ENCODE peak calls at places on chromosomes 3 and 15, in six cellular contexts. One of them, this sample, is unnamed.

GRCh38 chr3:126021702-126022101 is 52.7 kb downstream of the ROPN1B start:
- DNase-seq in memory B cell: no peak
- DNase-seq in iris pigment epithelial cell: no peak
- DNase-seq in pancreas: no peak
- DNase-seq in AML-193: no peak
- DNase-seq in HAP-1: no peak
- DNase-seq in this sample: no peak

GRCh38 chr3:180048108-180048507 is 11.4 kb upstream of the PEX5L start:
- DNase-seq in pancreas: no peak
- DNase-seq in AML-193: peak
- DNase-seq in memory B cell: no peak
- DNase-seq in HAP-1: no peak
- DNase-seq in iris pigment epithelial cell: no peak
- DNase-seq in this sample: no peak

GRCh38 chr15:31263751-31264533 is 62.7 kb upstream of the KLF13 start:
- DNase-seq in AML-193: peak
- DNase-seq in pancreas: peak
- DNase-seq in iris pigment epithelial cell: no peak
- DNase-seq in memory B cell: peak
- DNase-seq in HAP-1: no peak
- DNase-seq in this sample: peak

GRCh38 chr3:49912787-49913375 is 9.2 kb upstream of the MST1R start:
- DNase-seq in pancreas: no peak
- DNase-seq in HAP-1: no peak
- DNase-seq in iris pigment epithelial cell: no peak
- DNase-seq in AML-193: no peak
- DNase-seq in memory B cell: no peak
- DNase-seq in this sample: no peak

GRCh38 chr3:37816271-37816670 is 45.4 kb upstream of the CTDSPL start:
- DNase-seq in pancreas: no peak
- DNase-seq in HAP-1: no peak
- DNase-seq in memory B cell: no peak
- DNase-seq in iris pigment epithelial cell: no peak
- DNase-seq in AML-193: no peak
- DNase-seq in this sample: no peak

GRCh38 chr3:142244056-142244455 is 18.7 kb upstream of the GK5 start:
- DNase-seq in HAP-1: no peak
- DNase-seq in pancreas: no peak
- DNase-seq in iris pigment epithelial cell: no peak
- DNase-seq in memory B cell: no peak
- DNase-seq in AML-193: no peak
- DNase-seq in this sample: no peak

GRCh38 chr15:68416158-68416535 is 15.8 kb downstream of the ITGA11 start:
- DNase-seq in iris pigment epithelial cell: no peak
- DNase-seq in AML-193: no peak
- DNase-seq in pancreas: no peak
- DNase-seq in HAP-1: no peak
- DNase-seq in memory B cell: peak
- DNase-seq in this sample: no peak

GRCh38 chr3:165406425-165406824 is 210.2 kb upstream of the SLITRK3 start:
- DNase-seq in memory B cell: no peak
- DNase-seq in pancreas: no peak
- DNase-seq in AML-193: no peak
- DNase-seq in iris pigment epithelial cell: no peak
- DNase-seq in HAP-1: no peak
- DNase-seq in this sample: no peak

GRCh38 chr15:69597061-69597592 is 144.5 kb downstream of the RPLP1 start:
- DNase-seq in AML-193: no peak
- DNase-seq in iris pigment epithelial cell: no peak
- DNase-seq in pancreas: no peak
- DNase-seq in memory B cell: no peak
- DNase-seq in HAP-1: no peak
- DNase-seq in this sample: no peak

GRCh38 chr3:138867996-138868395 is 33.3 kb upstream of the PIK3CB start:
- DNase-seq in AML-193: no peak
- DNase-seq in memory B cell: no peak
- DNase-seq in pancreas: no peak
- DNase-seq in HAP-1: no peak
- DNase-seq in iris pigment epithelial cell: no peak
- DNase-seq in this sample: peak

GRCh38 chr15:63296195-63296594 is 18.8 kb downstream of the APH1B start:
- DNase-seq in pancreas: no peak
- DNase-seq in AML-193: no peak
- DNase-seq in HAP-1: no peak
- DNase-seq in iris pigment epithelial cell: no peak
- DNase-seq in memory B cell: no peak
- DNase-seq in this sample: peak

GRCh38 chr15:70375006-70375409 is 277.3 kb upstream of the TLE3 start:
- DNase-seq in iris pigment epithelial cell: peak
- DNase-seq in pancreas: no peak
- DNase-seq in AML-193: peak
- DNase-seq in memory B cell: no peak
- DNase-seq in HAP-1: peak
- DNase-seq in this sample: no peak

This sample was measured in endothelial cell of umbilical vein.